ENCODE peak calls at places on chromosomes 1 and 21, in five cellular contexts. One of them, this sample, is unnamed.

GRCh38 chr1:59691261-59691660 is 123.5 kb upstream of the HOOK1 start:
- DNase-seq in neural crest cell: no peak
- DNase-seq in mesothelial cell of epicardium: no peak
- DNase-seq in hepatocyte: no peak
- DNase-seq in activated CD8-positive, alpha-beta T cell treated with anti-CD3 and anti-CD28 coated beads for 36 hours: no peak
- DNase-seq in this sample: no peak

GRCh38 chr1:156500578-156500846 is at the start of gene MEF2D:
- DNase-seq in neural crest cell: no peak
- DNase-seq in mesothelial cell of epicardium: no peak
- DNase-seq in hepatocyte: no peak
- DNase-seq in activated CD8-positive, alpha-beta T cell treated with anti-CD3 and anti-CD28 coated beads for 36 hours: no peak
- DNase-seq in this sample: no peak

GRCh38 chr1:159924791-159925712 is at the start of gene TAGLN2:
- DNase-seq in neural crest cell: peak; percentile 66
- DNase-seq in mesothelial cell of epicardium: peak; percentile 53
- DNase-seq in hepatocyte: peak; percentile 92
- DNase-seq in activated CD8-positive, alpha-beta T cell treated with anti-CD3 and anti-CD28 coated beads for 36 hours: peak; percentile 94
- DNase-seq in this sample: peak; percentile 60

GRCh38 chr21:39022901-39023693 is 160.2 kb downstream of the PSMG1 start:
- DNase-seq in neural crest cell: no peak
- DNase-seq in mesothelial cell of epicardium: no peak
- DNase-seq in hepatocyte: no peak
- DNase-seq in activated CD8-positive, alpha-beta T cell treated with anti-CD3 and anti-CD28 coated beads for 36 hours: no peak
- DNase-seq in this sample: no peak

GRCh38 chr1:2226525-2227340 is 1.4 kb upstream of the SKI start:
- DNase-seq in neural crest cell: no peak
- DNase-seq in mesothelial cell of epicardium: peak; percentile 25
- DNase-seq in hepatocyte: peak; percentile 58
- DNase-seq in activated CD8-positive, alpha-beta T cell treated with anti-CD3 and anti-CD28 coated beads for 36 hours: no peak
- DNase-seq in this sample: no peak

GRCh38 chr1:9438431-9439073 is 100.7 kb upstream of the SLC25A33 start:
- DNase-seq in neural crest cell: no peak
- DNase-seq in mesothelial cell of epicardium: no peak
- DNase-seq in hepatocyte: peak; percentile 75
- DNase-seq in activated CD8-positive, alpha-beta T cell treated with anti-CD3 and anti-CD28 coated beads for 36 hours: no peak
- DNase-seq in this sample: no peak

GRCh38 chr1:72286401-72286800 is 4.1 kb upstream of the NEGR1 start:
- DNase-seq in neural crest cell: no peak
- DNase-seq in mesothelial cell of epicardium: no peak
- DNase-seq in hepatocyte: no peak
- DNase-seq in activated CD8-positive, alpha-beta T cell treated with anti-CD3 and anti-CD28 coated beads for 36 hours: no peak
- DNase-seq in this sample: no peak

GRCh38 chr1:31387612-31388011 is 14.7 kb upstream of the FABP3 start:
- DNase-seq in neural crest cell: no peak
- DNase-seq in mesothelial cell of epicardium: no peak
- DNase-seq in hepatocyte: no peak
- DNase-seq in activated CD8-positive, alpha-beta T cell treated with anti-CD3 and anti-CD28 coated beads for 36 hours: no peak
- DNase-seq in this sample: no peak

GRCh38 chr1:194268839-194269238 is 1082.4 kb upstream of the B3GALT2 start:
- DNase-seq in neural crest cell: no peak
- DNase-seq in mesothelial cell of epicardium: no peak
- DNase-seq in hepatocyte: no peak
- DNase-seq in activated CD8-positive, alpha-beta T cell treated with anti-CD3 and anti-CD28 coated beads for 36 hours: no peak
- DNase-seq in this sample: no peak

GRCh38 chr1:219000606-219001005 is 173.1 kb upstream of the LYPLAL1 start:
- DNase-seq in neural crest cell: no peak
- DNase-seq in mesothelial cell of epicardium: no peak
- DNase-seq in hepatocyte: no peak
- DNase-seq in activated CD8-positive, alpha-beta T cell treated with anti-CD3 and anti-CD28 coated beads for 36 hours: no peak
- DNase-seq in this sample: no peak

DNA sequence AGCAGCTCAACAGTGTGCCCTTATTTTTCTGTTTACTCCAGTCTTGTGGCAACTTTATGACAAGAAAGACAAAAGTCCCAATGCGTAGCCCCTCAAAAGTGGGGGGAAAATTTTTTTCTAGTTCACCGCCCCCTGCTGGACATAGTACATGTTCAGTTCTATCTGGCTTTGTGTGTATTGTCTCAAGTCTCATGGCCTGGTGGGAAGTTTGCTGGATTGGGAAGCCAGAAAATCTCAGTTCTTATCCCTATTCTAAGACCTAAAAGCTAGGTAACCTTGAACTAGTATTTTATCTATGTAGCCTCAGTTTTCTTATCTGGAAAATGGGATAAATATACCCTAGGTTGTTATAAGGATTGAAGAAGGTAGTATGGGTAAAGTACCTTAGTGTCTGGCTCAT is 55.8 kb upstream of the LDLRAP1 start:
- DNase-seq in neural crest cell: peak; percentile 40
- DNase-seq in mesothelial cell of epicardium: no peak
- DNase-seq in hepatocyte: no peak
- DNase-seq in activated CD8-positive, alpha-beta T cell treated with anti-CD3 and anti-CD28 coated beads for 36 hours: peak; percentile 58
- DNase-seq in this sample: no peak
- TF ChIP-seq CTCF in neural crest cell: peak; percentile 63
- TF ChIP-seq CTCF in mesothelial cell of epicardium: peak; percentile 72
- TF ChIP-seq CTCF in hepatocyte: peak; percentile 43
- TF ChIP-seq CTCF in activated CD8-positive, alpha-beta T cell treated with anti-CD3 and anti-CD28 coated beads for 36 hours: peak; percentile 60
- TF ChIP-seq CTCF in this sample: peak; percentile 48

GRCh38 chr1:221272940-221273339 is 393.7 kb downstream of the HLX start:
- DNase-seq in neural crest cell: no peak
- DNase-seq in mesothelial cell of epicardium: no peak
- DNase-seq in hepatocyte: no peak
- DNase-seq in activated CD8-positive, alpha-beta T cell treated with anti-CD3 and anti-CD28 coated beads for 36 hours: no peak
- DNase-seq in this sample: no peak
- TF ChIP-seq CTCF in neural crest cell: no peak
- TF ChIP-seq CTCF in mesothelial cell of epicardium: no peak
- TF ChIP-seq CTCF in hepatocyte: no peak
- TF ChIP-seq CTCF in activated CD8-positive, alpha-beta T cell treated with anti-CD3 and anti-CD28 coated beads for 36 hours: no peak
- TF ChIP-seq CTCF in this sample: no peak

DNA sequence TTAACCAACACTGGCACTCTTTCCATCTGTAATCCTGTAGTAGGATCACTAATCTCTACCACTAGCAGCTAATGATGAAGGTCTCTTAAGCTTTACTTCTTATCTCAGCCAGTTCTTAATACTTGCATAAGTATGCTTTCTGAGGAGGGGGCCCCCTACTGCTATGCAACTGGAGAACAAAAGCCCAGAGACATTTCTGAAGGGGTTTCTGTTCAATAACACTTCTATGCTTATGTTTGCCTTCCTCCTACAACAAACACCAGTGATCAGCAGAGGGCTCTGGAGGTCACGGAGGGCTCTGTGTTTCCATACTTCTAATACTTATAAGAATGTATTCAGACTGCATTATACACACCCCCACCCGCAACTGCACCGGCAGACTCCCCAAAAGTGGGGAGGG is 215.8 kb downstream of the BARHL2 start:
- DNase-seq in neural crest cell: no peak
- DNase-seq in mesothelial cell of epicardium: no peak
- DNase-seq in hepatocyte: no peak
- DNase-seq in activated CD8-positive, alpha-beta T cell treated with anti-CD3 and anti-CD28 coated beads for 36 hours: no peak
- DNase-seq in this sample: no peak
- TF ChIP-seq CTCF in neural crest cell: no peak
- TF ChIP-seq CTCF in mesothelial cell of epicardium: no peak
- TF ChIP-seq CTCF in hepatocyte: no peak
- TF ChIP-seq CTCF in activated CD8-positive, alpha-beta T cell treated with anti-CD3 and anti-CD28 coated beads for 36 hours: no peak
- TF ChIP-seq CTCF in this sample: no peak

DNA sequence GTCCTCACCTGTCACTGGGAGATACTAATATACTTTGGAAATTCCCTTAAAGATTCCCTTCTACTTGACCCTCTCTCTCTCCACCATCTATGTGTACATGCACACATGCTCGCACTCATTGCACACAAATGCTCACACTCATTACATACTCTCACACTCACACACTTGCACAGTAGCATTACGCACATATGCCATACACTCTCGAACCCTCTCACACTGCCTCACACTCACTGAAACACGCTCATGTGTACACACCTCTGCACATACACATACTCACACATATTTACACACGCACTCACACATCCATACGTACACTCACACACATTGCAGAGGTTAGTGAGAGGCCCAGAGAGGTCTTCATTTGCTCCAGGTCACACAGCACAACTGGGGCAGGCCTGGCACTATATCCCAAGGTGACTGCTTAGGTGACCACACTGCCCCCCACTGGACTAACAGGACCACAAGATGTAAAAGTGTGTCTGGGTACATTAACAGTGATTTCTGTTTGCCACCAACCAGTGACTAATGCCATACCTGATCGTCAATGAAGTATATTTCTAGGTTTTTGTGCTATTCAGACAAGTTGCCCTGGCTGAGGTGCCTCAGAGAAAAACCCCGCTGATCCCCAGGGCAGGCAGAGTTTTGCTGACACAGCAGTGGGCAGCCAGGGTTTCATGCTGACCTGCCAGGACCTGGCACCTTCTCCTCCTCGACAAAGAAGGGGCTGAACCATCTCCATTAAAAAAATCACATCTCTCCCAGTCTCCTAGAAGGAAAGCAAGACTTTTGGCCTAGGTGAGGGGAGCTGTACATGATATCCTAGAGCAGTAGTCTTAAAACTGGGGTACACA is 28.5 kb upstream of the CAMK1G start:
- DNase-seq in neural crest cell: no peak
- DNase-seq in mesothelial cell of epicardium: no peak
- DNase-seq in hepatocyte: no peak
- DNase-seq in activated CD8-positive, alpha-beta T cell treated with anti-CD3 and anti-CD28 coated beads for 36 hours: no peak
- DNase-seq in this sample: no peak
- TF ChIP-seq CTCF in neural crest cell: no peak
- TF ChIP-seq CTCF in mesothelial cell of epicardium: no peak
- TF ChIP-seq CTCF in hepatocyte: no peak
- TF ChIP-seq CTCF in activated CD8-positive, alpha-beta T cell treated with anti-CD3 and anti-CD28 coated beads for 36 hours: no peak
- TF ChIP-seq CTCF in this sample: no peak

GRCh38 chr1:42691157-42691498 is 8.9 kb downstream of the YBX1 start:
- DNase-seq in neural crest cell: no peak
- DNase-seq in mesothelial cell of epicardium: no peak
- DNase-seq in hepatocyte: no peak
- DNase-seq in activated CD8-positive, alpha-beta T cell treated with anti-CD3 and anti-CD28 coated beads for 36 hours: no peak
- DNase-seq in this sample: no peak

GRCh38 chr1:42692941-42693340 is 10.7 kb downstream of the YBX1 start:
- DNase-seq in neural crest cell: no peak
- DNase-seq in mesothelial cell of epicardium: no peak
- DNase-seq in hepatocyte: no peak
- DNase-seq in activated CD8-positive, alpha-beta T cell treated with anti-CD3 and anti-CD28 coated beads for 36 hours: no peak
- DNase-seq in this sample: no peak

GRCh38 chr1:42692461-42692860 is 10.2 kb downstream of the YBX1 start:
- DNase-seq in neural crest cell: no peak
- DNase-seq in mesothelial cell of epicardium: no peak
- DNase-seq in hepatocyte: peak; percentile 52
- DNase-seq in activated CD8-positive, alpha-beta T cell treated with anti-CD3 and anti-CD28 coated beads for 36 hours: no peak
- DNase-seq in this sample: no peak

GRCh38 chr1:42689912-42690311 is 7.7 kb downstream of the YBX1 start:
- DNase-seq in neural crest cell: no peak
- DNase-seq in mesothelial cell of epicardium: no peak
- DNase-seq in hepatocyte: no peak
- DNase-seq in activated CD8-positive, alpha-beta T cell treated with anti-CD3 and anti-CD28 coated beads for 36 hours: no peak
- DNase-seq in this sample: no peak

GRCh38 chr1:42690477-42691156 is 8.4 kb downstream of the YBX1 start:
- DNase-seq in neural crest cell: no peak
- DNase-seq in mesothelial cell of epicardium: no peak
- DNase-seq in hepatocyte: no peak
- DNase-seq in activated CD8-positive, alpha-beta T cell treated with anti-CD3 and anti-CD28 coated beads for 36 hours: no peak
- DNase-seq in this sample: no peak
- TF ChIP-seq CTCF in neural crest cell: no peak
- TF ChIP-seq CTCF in mesothelial cell of epicardium: no peak
- TF ChIP-seq CTCF in hepatocyte: peak; percentile 27
- TF ChIP-seq CTCF in activated CD8-positive, alpha-beta T cell treated with anti-CD3 and anti-CD28 coated beads for 36 hours: peak; percentile 34
- TF ChIP-seq CTCF in this sample: peak; percentile 38

GRCh38 chr1:228176461-228177182 is 11.0 kb downstream of the IBA57 start:
- DNase-seq in neural crest cell: no peak
- DNase-seq in mesothelial cell of epicardium: no peak
- DNase-seq in hepatocyte: no peak
- DNase-seq in activated CD8-positive, alpha-beta T cell treated with anti-CD3 and anti-CD28 coated beads for 36 hours: no peak
- DNase-seq in this sample: no peak

GRCh38 chr1:228176024-228176395 is 10.4 kb downstream of the IBA57 start:
- DNase-seq in neural crest cell: no peak
- DNase-seq in mesothelial cell of epicardium: no peak
- DNase-seq in hepatocyte: no peak
- DNase-seq in activated CD8-positive, alpha-beta T cell treated with anti-CD3 and anti-CD28 coated beads for 36 hours: no peak
- DNase-seq in this sample: no peak

GRCh38 chr1:228175316-228176023 is 9.9 kb downstream of the IBA57 start:
- DNase-seq in neural crest cell: no peak
- DNase-seq in mesothelial cell of epicardium: no peak
- DNase-seq in hepatocyte: no peak
- DNase-seq in activated CD8-positive, alpha-beta T cell treated with anti-CD3 and anti-CD28 coated beads for 36 hours: no peak
- DNase-seq in this sample: no peak

GRCh38 chr1:228172591-228173527 is 7.3 kb downstream of the IBA57 start:
- DNase-seq in neural crest cell: no peak
- DNase-seq in mesothelial cell of epicardium: no peak
- DNase-seq in hepatocyte: no peak
- DNase-seq in activated CD8-positive, alpha-beta T cell treated with anti-CD3 and anti-CD28 coated beads for 36 hours: no peak
- DNase-seq in this sample: no peak

DNA sequence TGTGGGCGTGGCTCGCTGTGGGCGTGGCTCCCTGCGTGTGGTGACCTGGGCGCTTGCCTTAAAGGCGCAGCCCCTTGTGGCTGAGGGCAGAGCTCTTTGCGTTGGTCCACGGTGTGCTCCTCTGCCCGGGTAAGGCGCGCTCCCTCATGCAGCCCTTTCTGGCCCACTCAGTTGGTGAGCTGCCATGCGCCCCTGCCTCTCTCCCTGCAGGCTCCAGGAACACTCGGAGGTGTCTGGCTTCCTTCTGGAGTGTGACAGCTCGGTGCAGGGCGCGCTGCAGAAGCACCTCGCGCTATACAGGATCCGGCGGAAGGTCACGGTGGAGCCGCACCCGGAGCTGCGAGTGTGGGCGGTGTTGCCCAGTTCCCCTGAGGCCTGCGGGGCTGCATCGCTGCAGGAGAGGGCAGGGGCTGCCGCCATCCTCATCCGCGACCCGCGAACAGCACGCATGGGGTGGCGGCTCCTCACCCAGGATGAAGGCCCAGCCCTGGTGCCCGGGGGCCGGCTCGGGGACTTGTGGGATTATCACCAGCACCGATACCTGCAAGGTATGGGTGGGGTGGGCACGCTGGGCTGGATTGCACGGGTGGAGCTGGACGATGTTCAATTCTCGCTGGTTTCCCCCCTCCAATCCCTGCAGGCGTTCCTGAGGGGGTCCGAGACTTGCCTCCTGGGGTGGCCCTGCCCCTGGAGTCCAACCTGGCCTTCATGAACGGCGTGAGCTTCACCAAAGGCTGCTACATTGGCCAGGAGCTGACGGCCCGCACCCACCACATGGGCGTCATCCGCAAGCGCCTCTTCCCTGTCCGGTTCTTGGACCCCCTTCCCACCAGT is 9.1 kb downstream of the IBA57 start:
- DNase-seq in neural crest cell: no peak
- DNase-seq in mesothelial cell of epicardium: no peak
- DNase-seq in hepatocyte: no peak
- DNase-seq in activated CD8-positive, alpha-beta T cell treated with anti-CD3 and anti-CD28 coated beads for 36 hours: no peak
- DNase-seq in this sample: no peak
- TF ChIP-seq CTCF in neural crest cell: no peak
- TF ChIP-seq CTCF in mesothelial cell of epicardium: no peak
- TF ChIP-seq CTCF in hepatocyte: no peak
- TF ChIP-seq CTCF in activated CD8-positive, alpha-beta T cell treated with anti-CD3 and anti-CD28 coated beads for 36 hours: no peak
- TF ChIP-seq CTCF in this sample: no peak

GRCh38 chr1:94440088-94440487 is 21.9 kb downstream of the ABCD3 start:
- DNase-seq in neural crest cell: no peak
- DNase-seq in mesothelial cell of epicardium: no peak
- DNase-seq in hepatocyte: no peak
- DNase-seq in activated CD8-positive, alpha-beta T cell treated with anti-CD3 and anti-CD28 coated beads for 36 hours: no peak
- DNase-seq in this sample: no peak
- TF ChIP-seq CTCF in neural crest cell: peak; percentile 37
- TF ChIP-seq CTCF in mesothelial cell of epicardium: peak; percentile 46
- TF ChIP-seq CTCF in hepatocyte: peak; percentile 2
- TF ChIP-seq CTCF in activated CD8-positive, alpha-beta T cell treated with anti-CD3 and anti-CD28 coated beads for 36 hours: peak; percentile 26
- TF ChIP-seq CTCF in this sample: peak; percentile 14